ENCODE peak calls at places on chromosomes 11 and 22, in five cellular contexts. Y, M, L, T and C are unnamed samples.

GRCh38 chr11:45091563-45092392 is 54.7 kb upstream of the PRDM11 start:
- DNase-seq in T (no peak), M (no peak), Y (peak), L (no peak), C (no peak)

GRCh38 chr11:129453293-129453721 is 77.7 kb downstream of the BARX2 start:
- DNase-seq in M (no peak), L (no peak), Y (no peak), T (no peak), C (no peak)

GRCh38 chr11:12725863-12726666 is 51.8 kb downstream of the TEAD1 start:
- DNase-seq in T (no peak), M (no peak), L (no peak), Y (no peak), C (no peak)

GRCh38 chr11:117830072-117830471 is 5.5 kb upstream of the FXYD2 start:
- DNase-seq in L (peak), T (no peak), M (no peak), Y (peak), C (no peak)

GRCh38 chr11:47269829-47270305 is at the start of gene MADD:
- DNase-seq in M (peak), T (peak), L (peak), Y (peak), C (no peak)

GRCh38 chr11:31810779-31811647 is at the start of gene PAX6:
- DNase-seq in L (no peak), M (no peak), Y (peak), T (no peak), C (no peak)

GRCh38 chr11:575324-575995 is 810 bp upstream of the PHRF1 start:
- DNase-seq in Y (peak), T (no peak), M (no peak), L (no peak), C (no peak)

GRCh38 chr11:71055925-71056324 is 196.5 kb downstream of the SHANK2 start:
- DNase-seq in Y (no peak), T (no peak), L (no peak), M (no peak), C (no peak)

GRCh38 chr11:17371614-17372013 is 16.8 kb downstream of the KCNJ11 start:
- DNase-seq in T (no peak), Y (no peak), L (no peak), M (no peak), C (no peak)

GRCh38 chr11:60485987-60486386 is 6.6 kb upstream of the MS4A12 start:
- DNase-seq in Y (peak), M (no peak), L (no peak), T (no peak), C (no peak)
- TF ChIP-seq CTCF in Y (peak), M (no peak), L (no peak), T (no peak), C (no peak)

GRCh38 chr11:8337396-8337795 is 73.7 kb upstream of the LMO1 start:
- DNase-seq in Y (no peak), M (no peak), L (no peak), T (no peak), C (no peak)
- H3K4me3 ChIP-seq in Y (no peak), M (no peak), L (no peak), T (no peak), C (no peak)

GRCh38 chr11:102305352-102306047 is 11.8 kb upstream of the BIRC3 start:
- DNase-seq in L (no peak), T (no peak), Y (no peak), M (no peak), C (no peak)

GRCh38 chr11:102306817-102307814 is 10.2 kb upstream of the BIRC3 start:
- DNase-seq in L (no peak), Y (no peak), M (no peak), T (no peak), C (no peak)

GRCh38 chr11:102304686-102305085 is 12.6 kb upstream of the BIRC3 start:
- DNase-seq in M (no peak), L (no peak), T (no peak), Y (no peak), C (no peak)

GRCh38 chr11:102309621-102310541 is 7.4 kb upstream of the BIRC3 start:
- DNase-seq in M (no peak), L (no peak), Y (peak), T (no peak), C (no peak)

DNA sequence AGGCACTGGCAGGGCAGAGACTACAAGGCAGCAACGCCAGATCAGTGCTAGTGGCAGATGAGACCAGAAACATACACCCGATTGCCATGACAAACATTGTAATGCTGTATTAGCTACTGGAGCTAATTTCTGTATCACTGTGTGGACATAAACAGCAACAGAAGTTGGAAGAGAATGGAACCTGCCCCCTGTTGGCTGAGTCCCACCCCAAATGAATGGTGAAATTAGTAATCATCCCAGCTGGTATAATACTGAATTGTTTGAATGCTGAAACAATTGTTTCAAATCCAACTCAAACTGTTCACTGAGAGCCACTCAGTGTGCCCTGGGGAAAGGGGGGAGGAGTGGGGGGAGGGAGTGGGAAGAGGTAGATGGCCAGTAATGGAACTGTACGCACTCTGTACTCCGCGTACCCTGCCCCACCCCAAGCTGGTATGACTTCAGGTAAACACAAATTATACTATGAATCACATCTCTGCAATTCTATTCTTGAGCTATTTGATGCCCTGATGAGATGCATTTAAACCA is 11.2 kb upstream of the BIRC3 start:
- DNase-seq in L (no peak), M (no peak), Y (no peak), T (no peak), C (no peak)
- TF ChIP-seq CTCF in L (no peak), M (no peak), Y (no peak), T (peak), C (no peak)

GRCh38 chr11:61695917-61696316 is 15.7 kb downstream of the DAGLA start:
- DNase-seq in T (no peak), L (peak), Y (peak), M (no peak), C (peak)
- H3K4me3 ChIP-seq in T (peak), L (no peak), Y (peak), M (no peak), C (no peak)

GRCh38 chr11:34728609-34729008 is 107.7 kb downstream of the EHF start:
- DNase-seq in T (no peak), M (no peak), Y (no peak), L (no peak), C (no peak)
- TF ChIP-seq CTCF in T (no peak), M (no peak), Y (no peak), L (no peak), C (no peak)

GRCh38 chr11:83265331-83265730 is 20.8 kb downstream of the CCDC90B start:
- DNase-seq in M (no peak), T (no peak), L (no peak), Y (no peak), C (no peak)
- H3K4me3 ChIP-seq in M (no peak), T (no peak), L (no peak), Y (no peak), C (no peak)

GRCh38 chr22:32106930-32107329 is 52.2 kb downstream of the C22orf42 start:
- DNase-seq in L (no peak), T (no peak), M (no peak), Y (no peak), C (no peak)

GRCh38 chr22:32100711-32101110 is 57.6 kb downstream of the SLC5A1 start:
- DNase-seq in M (no peak), T (no peak), L (no peak), Y (no peak), C (no peak)

GRCh38 chr22:32103648-32104326 is 55.3 kb downstream of the C22orf42 start:
- DNase-seq in M (no peak), L (no peak), T (no peak), Y (no peak), C (no peak)
- TF ChIP-seq CTCF in M (no peak), L (no peak), T (peak), Y (peak), C (peak)

GRCh38 chr11:15124528-15124927 is 9.8 kb downstream of the INSC start:
- DNase-seq in Y (no peak), L (no peak), M (no peak), T (no peak), C (no peak)

GRCh38 chr11:15123849-15124248 is 9.1 kb downstream of the INSC start:
- DNase-seq in T (no peak), L (no peak), Y (no peak), M (peak), C (peak)

GRCh38 chr11:15128621-15129020 is 13.9 kb downstream of the INSC start:
- DNase-seq in Y (no peak), T (no peak), M (no peak), L (no peak), C (no peak)

GRCh38 chr11:15127341-15127740 is 12.6 kb downstream of the INSC start:
- DNase-seq in M (no peak), T (no peak), Y (no peak), L (no peak), C (peak)
- H3K4me3 ChIP-seq in M (no peak), T (no peak), Y (no peak), L (no peak), C (no peak)

DNA sequence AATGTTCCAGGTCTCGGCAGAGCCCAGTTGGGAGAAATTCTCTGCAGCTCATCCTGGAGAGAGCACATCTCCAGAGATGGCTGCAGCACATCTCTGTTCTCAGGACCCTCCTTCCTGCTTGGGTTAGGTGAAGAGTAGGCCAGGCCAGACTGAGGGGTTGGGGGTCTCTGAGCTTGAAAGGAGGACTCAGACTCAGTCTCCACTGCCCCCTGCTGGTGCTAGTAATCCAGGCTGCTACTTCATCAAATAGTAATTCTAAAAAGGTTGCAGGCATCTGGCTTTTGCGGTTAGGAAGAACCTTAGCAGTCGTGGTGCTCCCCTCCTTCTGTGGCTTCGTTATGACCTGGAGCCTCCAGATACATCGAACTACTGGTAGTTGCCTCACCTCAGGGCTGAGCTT is 9.7 kb downstream of the TUB start:
- DNase-seq in M (no peak), T (no peak), L (peak), Y (peak), C (no peak)
- TF ChIP-seq CTCF in M (peak), T (peak), L (peak), Y (no peak), C (peak)